ENCODE peak calls at places on chromosomes 6 and 20, in eight cellular contexts. I is upper lobe of left lung, S is Peyer's patch, G is mammary epithelial cell, K is HepG2, R is spleen, Y is AG04450, O is right atrium auricular region. W is an unnamed sample.

GRCh38 chr6:80457044-80457933 is 350.8 kb downstream of the BCKDHB start:
- DNase-seq in Y (peak; percentile 88), G (peak; percentile 94), O (peak; percentile 78), S (no peak), R (no peak), K (no peak), I (no peak), W (peak; percentile 86)

GRCh38 chr20:3162080-3162611 is 2.5 kb upstream of the FASTKD5 start:
- DNase-seq in G (no peak), K (no peak), Y (no peak), R (no peak), S (no peak), O (no peak), I (no peak), W (no peak)

GRCh38 chr20:9332783-9333482 is 181.5 kb upstream of the LAMP5 start:
- DNase-seq in S (no peak), K (no peak), I (no peak), Y (no peak), O (no peak), R (no peak), G (no peak), W (no peak)

GRCh38 chr20:38300433-38300832 is 3.5 kb upstream of the BPI start:
- DNase-seq in R (no peak), G (no peak), I (no peak), Y (no peak), S (no peak), O (no peak), K (no peak), W (no peak)

GRCh38 chr6:163404825-163405265 is 9.7 kb upstream of the QKI start:
- DNase-seq in S (no peak), G (no peak), O (no peak), K (peak; percentile 55), Y (no peak), R (peak; percentile 81), I (no peak), W (peak; percentile 40)

GRCh38 chr6:139763468-139764214 is 389.2 kb upstream of the CITED2 start:
- DNase-seq in S (no peak), Y (no peak), K (no peak), G (no peak), I (no peak), R (no peak), O (no peak), W (no peak)

GRCh38 chr6:156752666-156753301 is 24.4 kb upstream of the ARID1B start:
- DNase-seq in I (peak; percentile 19), S (peak; percentile 87), K (peak; percentile 24), R (peak; percentile 87), Y (no peak), G (no peak), O (no peak), W (no peak)

GRCh38 chr6:138500867-138501446 is 1.7 kb upstream of the NHSL1 start:
- DNase-seq in G (no peak), O (no peak), R (no peak), S (no peak), I (no peak), K (peak; percentile 55), Y (no peak), W (no peak)

GRCh38 chr6:28673800-28674671 is 148.4 kb downstream of the GPX5 start:
- DNase-seq in R (no peak), I (peak; percentile 59), G (peak; percentile 83), K (peak; percentile 75), Y (peak; percentile 33), O (no peak), S (no peak), W (no peak)

GRCh38 chr20:52681288-52681687 is 290.9 kb upstream of the TSHZ2 start:
- DNase-seq in I (no peak), R (no peak), S (no peak), K (no peak), O (no peak), Y (no peak), G (no peak), W (no peak)

GRCh38 chr6:35079311-35080000 is 61.7 kb downstream of the TCP11 start:
- DNase-seq in I (no peak), R (peak; percentile 61), G (no peak), K (no peak), Y (no peak), O (no peak), S (peak; percentile 29), W (peak; percentile 59)

GRCh38 chr6:126812651-126813050 is 305.8 kb upstream of the RSPO3 start:
- DNase-seq in R (no peak), G (no peak), O (no peak), K (no peak), S (no peak), I (no peak), Y (no peak), W (no peak)

GRCh38 chr20:34536798-34537394 is 20.7 kb downstream of the DYNLRB1 start:
- DNase-seq in G (no peak), Y (no peak), R (peak; percentile 84), K (peak; percentile 41), O (no peak), S (no peak), I (peak; percentile 81), W (no peak)

GRCh38 chr6:169956580-169956979 is 205.2 kb downstream of the ERMARD start:
- DNase-seq in I (peak; percentile 39), K (no peak), Y (no peak), R (peak; percentile 72), S (no peak), O (peak; percentile 18), G (no peak), W (no peak)

GRCh38 chr6:157995458-157995857 is 13.8 kb downstream of the SYNJ2 start:
- DNase-seq in O (no peak), G (no peak), S (no peak), K (no peak), I (no peak), R (peak; percentile 42), Y (no peak), W (no peak)

GRCh38 chr6:30681696-30682180 is 4.7 kb downstream of the PPP1R18 start:
- DNase-seq in O (no peak), R (peak; percentile 53), Y (no peak), G (no peak), I (no peak), K (no peak), S (no peak), W (no peak)

GRCh38 chr6:149935668-149936067 is 6.1 kb upstream of the ULBP2 start:
- DNase-seq in O (peak; percentile 43), K (no peak), Y (no peak), G (no peak), I (no peak), S (no peak), R (no peak), W (no peak)

GRCh38 chr6:15352884-15353283 is 107.0 kb downstream of the JARID2 start:
- DNase-seq in R (no peak), G (peak; percentile 20), I (no peak), S (no peak), Y (no peak), K (no peak), O (no peak), W (no peak)

GRCh38 chr6:56040271-56040670 is 164.9 kb upstream of the BMP5 start:
- DNase-seq in K (no peak), S (no peak), Y (no peak), O (no peak), I (no peak), R (no peak), G (peak; percentile 69), W (no peak)

GRCh38 chr6:24454452-24454851 is 34.9 kb downstream of the GPLD1 start:
- DNase-seq in O (no peak), S (no peak), I (no peak), Y (no peak), G (no peak), R (no peak), K (no peak), W (no peak)

GRCh38 chr6:50330963-50331362 is 281.2 kb upstream of the DEFB112 start:
- DNase-seq in R (no peak), O (no peak), S (no peak), Y (no peak), I (no peak), G (no peak), K (no peak), W (no peak)

DNA sequence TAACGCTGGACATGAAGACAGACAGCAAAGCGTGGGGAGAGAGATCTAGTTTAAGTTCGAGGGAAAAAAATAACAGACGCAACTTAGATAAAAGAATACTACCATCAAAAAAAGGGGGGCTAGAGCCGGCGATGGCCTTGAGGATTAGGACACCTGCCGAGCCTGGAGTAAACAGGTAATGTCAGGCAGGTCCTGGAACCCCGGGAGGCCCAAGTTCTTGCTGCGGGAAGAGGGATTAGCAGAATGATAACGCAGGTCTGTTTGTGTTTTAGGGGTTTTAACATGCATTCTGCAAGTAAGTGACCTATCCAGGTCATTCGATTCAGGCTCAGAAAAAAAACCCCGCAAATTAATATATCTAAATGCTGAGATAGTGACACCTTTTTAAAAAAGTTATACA is 754 bp upstream of the TMEM170B start:
- DNase-seq in I (no peak), O (no peak), G (no peak), K (no peak), Y (no peak), R (peak; percentile 81), S (no peak), W (no peak)
- H3K4me3 ChIP-seq in I (peak overlapping the region; percentile 99), O (peak overlapping the region; percentile 97), G (peak overlapping the region; percentile 62), K (peak overlapping the region; percentile 94), Y (peak overlapping the region; percentile 63), R (peak overlapping the region; percentile 91), S (peak overlapping the region; percentile 80), W (peak overlapping the region; percentile 94)

GRCh38 chr6:119832411-119832810 is 482.9 kb upstream of the MAN1A1 start:
- DNase-seq in S (no peak), K (no peak), G (peak; percentile 44), O (no peak), Y (no peak), R (no peak), I (no peak), W (no peak)

GRCh38 chr6:119830069-119830468 is 480.5 kb upstream of the MAN1A1 start:
- DNase-seq in G (no peak), K (no peak), I (no peak), R (no peak), S (no peak), Y (no peak), O (no peak), W (no peak)

GRCh38 chr6:119834418-119834817 is 484.9 kb upstream of the MAN1A1 start:
- DNase-seq in S (no peak), R (no peak), K (no peak), I (no peak), G (peak; percentile 41), O (no peak), Y (no peak), W (no peak)

GRCh38 chr6:119829006-119829405 is 479.4 kb upstream of the MAN1A1 start:
- DNase-seq in K (no peak), O (no peak), Y (no peak), I (no peak), S (no peak), R (no peak), G (no peak), W (no peak)

GRCh38 chr6:119830494-119831295 is 481.1 kb upstream of the MAN1A1 start:
- DNase-seq in K (no peak), G (peak; percentile 97), I (no peak), Y (no peak), O (no peak), R (no peak), S (no peak), W (no peak)
- H3K27ac ChIP-seq in K (no peak overlapping the region), G (peak overlapping the region; percentile 91), I (no peak overlapping the region), Y (no peak overlapping the region), O (no peak overlapping the region), R (no peak overlapping the region), S (no peak overlapping the region), W (no peak overlapping the region)

GRCh38 chr6:21123485-21124436 is 469.8 kb upstream of the SOX4 start:
- DNase-seq in R (no peak), I (no peak), S (no peak), K (no peak), O (no peak), Y (no peak), G (no peak), W (no peak)
- TF ChIP-seq CTCF in R (no peak), I (no peak), S (no peak), K (no peak), O (no peak), Y (no peak), G (no peak), W (no peak)

GRCh38 chr6:64256483-64256882 is 620.9 kb downstream of the PHF3 start:
- DNase-seq in O (no peak), K (no peak), R (no peak), S (no peak), G (no peak), Y (no peak), I (no peak), W (no peak)
- H3K4me3 ChIP-seq in O (no peak overlapping the region), K (no peak overlapping the region), R (no peak overlapping the region), S (no peak overlapping the region), G (no peak overlapping the region), Y (no peak overlapping the region), I (no peak overlapping the region), W (no peak overlapping the region)